ENCODE peak calls at places on chromosomes 11 and 22, in nine cellular contexts. O is caudate nucleus; G is glutamatergic neuron; M is A172; P is upper lobe of right lung; Z is NCI-H1092 treated with DMSO at 0.1 percent for 48 hours; E is cerebellum; F is activated CD4-positive, CD25-positive, alpha-beta regulatory T cell; J is left cardiac atrium. D is an unnamed sample.
A peak's percentile ranks its signal among the peaks of the same experiment; 100 is the strongest.

GRCh38 chr11:1566381-1567051 is 5.6 kb downstream of the DUSP8 start:
- DNase-seq in O (no peak), G (peak; percentile 24), M (no peak), P (no peak), Z (no peak), E (no peak), F (no peak), J (no peak), D (no peak)

GRCh38 chr11:115941481-115941993 is 437.3 kb upstream of the CADM1 start:
- DNase-seq in O (no peak), G (no peak), M (peak; percentile 87), P (peak; percentile 84), Z (no peak), E (no peak), F (no peak), J (peak; percentile 77), D (no peak)

GRCh38 chr11:3169235-3169951 is 4.3 kb upstream of the OSBPL5 start:
- DNase-seq in O (no peak), G (peak; percentile 39), M (peak; percentile 81), P (peak; percentile 73), Z (peak; percentile 35), E (no peak), F (no peak), J (peak; percentile 65), D (no peak)

GRCh38 chr11:106133529-106133928 is 56.1 kb downstream of the AASDHPPT start:
- DNase-seq in O (no peak), G (no peak), M (no peak), P (no peak), Z (no peak), E (no peak), F (no peak), J (no peak), D (peak; percentile 5)

GRCh38 chr11:107009190-107009589 is 9.1 kb downstream of the GUCY1A2 start:
- DNase-seq in O (no peak), G (no peak), M (no peak), P (no peak), Z (no peak), E (no peak), F (no peak), J (no peak), D (no peak)

GRCh38 chr11:33967451-33967850 is 75.6 kb upstream of the LMO2 start:
- DNase-seq in O (no peak), G (no peak), M (no peak), P (no peak), Z (no peak), E (no peak), F (no peak), J (no peak), D (no peak)

GRCh38 chr11:33000181-33000580 is 15.5 kb upstream of the DEPDC7 start:
- DNase-seq in O (no peak), G (no peak), M (peak; percentile 59), P (no peak), Z (no peak), E (no peak), F (no peak), J (no peak), D (no peak)

GRCh38 chr22:40524392-40525249 is 111.9 kb downstream of the MRTFA start:
- DNase-seq in O (no peak), G (no peak), M (no peak), P (no peak), Z (no peak), E (no peak), F (no peak), J (no peak), D (peak; percentile 39)

GRCh38 chr22:19378362-19378711 is 53.2 kb downstream of the HIRA start:
- DNase-seq in O (no peak), G (no peak), M (no peak), P (no peak), Z (no peak), E (no peak), F (no peak), J (no peak), D (no peak)

GRCh38 chr11:123195182-123196059 is at the start of gene CLMP:
- DNase-seq in O (no peak), G (peak; percentile 62), M (no peak), P (peak; percentile 76), Z (peak; percentile 65), E (no peak), F (no peak), J (peak; percentile 57), D (no peak)

GRCh38 chr11:2582958-2583604 is 116.7 kb downstream of the KCNQ1OT1 start:
- DNase-seq in O (no peak), G (peak; percentile 9), M (no peak), P (peak; percentile 60), Z (no peak), E (no peak), F (no peak), J (peak; percentile 15), D (no peak)

GRCh38 chr22:28116261-28116673 is 197.2 kb upstream of the PITPNB start:
- DNase-seq in O (no peak), G (no peak), M (peak; percentile 50), P (no peak), Z (no peak), E (no peak), F (no peak), J (peak; percentile 59), D (no peak)

GRCh38 chr11:61513143-61513740 is 4.7 kb downstream of the LRRC10B start:
- DNase-seq in O (peak; percentile 47), G (no peak), M (no peak), P (no peak), Z (no peak), E (no peak), F (no peak), J (no peak), D (no peak)

GRCh38 chr22:50490531-50491308 is 4.1 kb downstream of the MIOX start:
- DNase-seq in O (no peak), G (no peak), M (no peak), P (peak; percentile 77), Z (no peak), E (no peak), F (no peak), J (no peak), D (peak; percentile 35)

GRCh38 chr11:34606326-34607120 is 14.4 kb upstream of the EHF start:
- DNase-seq in O (no peak), G (no peak), M (no peak), P (no peak), Z (no peak), E (no peak), F (no peak), J (no peak), D (no peak)

GRCh38 chr11:82711648-82712047 is 22.0 kb downstream of the FAM181B start:
- DNase-seq in O (no peak), G (no peak), M (no peak), P (no peak), Z (no peak), E (no peak), F (no peak), J (no peak), D (no peak)

GRCh38 chr22:38957046-38957770 is at the start of gene APOBEC3A:
- DNase-seq in O (no peak), G (no peak), M (no peak), P (no peak), Z (no peak), E (no peak), F (no peak), J (no peak), D (no peak)

GRCh38 chr11:124983674-124984511 is 29.9 kb downstream of the CCDC15 start:
- DNase-seq in O (no peak), G (no peak), M (no peak), P (no peak), Z (no peak), E (no peak), F (no peak), J (no peak), D (no peak)

GRCh38 chr22:26552466-26552865 is 37.5 kb downstream of the TPST2 start:
- DNase-seq in O (no peak), G (no peak), M (no peak), P (no peak), Z (no peak), E (no peak), F (no peak), J (no peak), D (no peak)

GRCh38 chr11:120354779-120355178 is 18.6 kb downstream of the ARHGEF12 start:
- DNase-seq in O (no peak), G (no peak), M (no peak), P (no peak), Z (no peak), E (no peak), F (no peak), J (no peak), D (no peak)

GRCh38 chr11:35798983-35799382 is 136.4 kb downstream of the TRIM44 start:
- DNase-seq in O (no peak), G (no peak), M (no peak), P (no peak), Z (no peak), E (peak; percentile 80), F (no peak), J (no peak), D (no peak)

GRCh38 chr11:57681168-57681567 is 13.3 kb downstream of the ZDHHC5 start:
- DNase-seq in O (no peak), G (no peak), M (no peak), P (no peak), Z (no peak), E (no peak), F (no peak), J (no peak), D (no peak)

GRCh38 chr22:19571207-19571795 is 47.1 kb upstream of the CLDN5 start:
- DNase-seq in O (no peak), G (no peak), M (no peak), P (no peak), Z (no peak), E (no peak), F (no peak), J (no peak), D (no peak)

GRCh38 chr11:82767123-82767522 is 33.5 kb upstream of the FAM181B start:
- DNase-seq in O (no peak), G (no peak), M (no peak), P (no peak), Z (no peak), E (no peak), F (no peak), J (no peak), D (no peak)

GRCh38 chr11:64859542-64860414 is 15.3 kb upstream of the CDC42BPG start:
- DNase-seq in O (no peak), G (no peak), M (no peak), P (no peak), Z (no peak), E (no peak), F (no peak), J (no peak), D (peak; percentile 85)

GRCh38 chr11:121933694-121934093 is 182.3 kb downstream of the BLID start:
- DNase-seq in O (no peak), G (no peak), M (no peak), P (no peak), Z (no peak), E (no peak), F (no peak), J (no peak), D (no peak)

GRCh38 chr11:84524422-84525051 is 1102.6 kb downstream of the DLG2 start:
- DNase-seq in O (no peak), G (no peak), M (peak; percentile 14), P (no peak), Z (no peak), E (peak; percentile 36), F (no peak), J (no peak), D (peak; percentile 27)

GRCh38 chr11:725624-726202 is 19.7 kb downstream of the EPS8L2 start:
- DNase-seq in O (no peak), G (no peak), M (no peak), P (peak; percentile 65), Z (no peak), E (no peak), F (no peak), J (no peak), D (no peak)

GRCh38 chr22:20090730-20091240 is 10.7 kb downstream of the DGCR8 start:
- DNase-seq in O (no peak), G (no peak), M (no peak), P (no peak), Z (no peak), E (no peak), F (no peak), J (no peak), D (no peak)

GRCh38 chr11:15801126-15801525 is 555.2 kb downstream of the SOX6 start:
- DNase-seq in O (no peak), G (no peak), M (no peak), P (no peak), Z (no peak), E (no peak), F (no peak), J (no peak), D (no peak)

GRCh38 chr11:108958446-108959123 is 293.7 kb downstream of the DDX10 start:
- DNase-seq in O (no peak), G (no peak), M (peak; percentile 69), P (no peak), Z (no peak), E (no peak), F (no peak), J (no peak), D (no peak)